ENCODE peak calls at places on chromosome 4, in nine cellular contexts. F, G, Z, A, Y, P, D, M and J are unnamed samples.

GRCh38 chr4:74111990-74112389 is 13.0 kb upstream of the CXCL2 start:
- DNase-seq in F (no peak), G (no peak), Z (no peak), A (no peak), Y (no peak), P (no peak), D (no peak), M (no peak), J (no peak)

GRCh38 chr4:101198741-101199339 is 148.5 kb downstream of the PPP3CA start:
- DNase-seq in F (no peak), G (no peak), Z (no peak), A (peak; percentile 91), Y (no peak), P (no peak), D (no peak), M (no peak), J (no peak)

GRCh38 chr4:189177130-189177529 is 763.5 kb upstream of the FRG1 start:
- DNase-seq in F (no peak), G (no peak), Z (no peak), A (no peak), Y (no peak), P (no peak), D (no peak), M (no peak), J (no peak)

GRCh38 chr4:118898684-118899138 is 10.1 kb downstream of the SYNPO2 start:
- DNase-seq in F (no peak), G (no peak), Z (no peak), A (no peak), Y (no peak), P (no peak), D (peak; percentile 71), M (no peak), J (no peak)

GRCh38 chr4:113394730-113395530 is 345.5 kb downstream of the ANK2 start:
- DNase-seq in F (peak; percentile 80), G (peak; percentile 87), Z (no peak), A (peak; percentile 46), Y (peak; percentile 49), P (peak; percentile 30), D (peak; percentile 26), M (peak; percentile 92), J (peak; percentile 57)

GRCh38 chr4:1260418-1261106 is 11.6 kb upstream of the CTBP1 start:
- DNase-seq in F (no peak), G (no peak), Z (no peak), A (no peak), Y (no peak), P (no peak), D (no peak), M (no peak), J (no peak)

GRCh38 chr4:4869731-4870483 is 10.4 kb downstream of the MSX1 start:
- DNase-seq in F (no peak), G (no peak), Z (no peak), A (no peak), Y (no peak), P (no peak), D (no peak), M (no peak), J (no peak)

GRCh38 chr4:183328832-183329231 is 6.6 kb upstream of the CLDN24 start:
- DNase-seq in F (no peak), G (no peak), Z (no peak), A (no peak), Y (no peak), P (no peak), D (no peak), M (peak; percentile 30), J (no peak)

GRCh38 chr4:140875751-140876389 is 119.7 kb upstream of the TBC1D9 start:
- DNase-seq in F (no peak), G (no peak), Z (no peak), A (no peak), Y (no peak), P (no peak), D (no peak), M (no peak), J (no peak)

GRCh38 chr4:55345980-55346850 is at the start of gene SRD5A3:
- DNase-seq in F (peak; percentile 89), G (no peak), Z (peak; percentile 68), A (peak; percentile 62), Y (peak; percentile 88), P (no peak), D (peak; percentile 75), M (peak; percentile 65), J (peak; percentile 56)

GRCh38 chr4:8015512-8015911 is 75.9 kb upstream of the AFAP1 start:
- DNase-seq in F (no peak), G (no peak), Z (peak; percentile 40), A (no peak), Y (no peak), P (no peak), D (no peak), M (peak; percentile 53), J (no peak)

GRCh38 chr4:4200624-4201023 is 26.1 kb downstream of the OTOP1 start:
- DNase-seq in F (no peak), G (no peak), Z (no peak), A (no peak), Y (no peak), P (no peak), D (no peak), M (peak; percentile 30), J (no peak)

GRCh38 chr4:137707626-137708025 is 175.3 kb upstream of the PCDH18 start:
- DNase-seq in F (no peak), G (peak; percentile 27), Z (no peak), A (no peak), Y (no peak), P (no peak), D (no peak), M (no peak), J (no peak)

GRCh38 chr4:48779095-48779997 is 733 bp downstream of the FRYL start:
- DNase-seq in F (peak; percentile 67), G (no peak), Z (no peak), A (peak; percentile 18), Y (peak; percentile 76), P (peak; percentile 36), D (peak; percentile 42), M (peak; percentile 79), J (peak; percentile 36)

GRCh38 chr4:104677122-104677521 is 182.4 kb upstream of the CXXC4 start:
- DNase-seq in F (no peak), G (no peak), Z (no peak), A (peak; percentile 8), Y (no peak), P (no peak), D (no peak), M (peak; percentile 66), J (no peak)

GRCh38 chr4:55509272-55509671 is 37.4 kb downstream of the CLOCK start:
- DNase-seq in F (no peak), G (no peak), Z (no peak), A (no peak), Y (no peak), P (no peak), D (no peak), M (peak; percentile 6), J (no peak)

GRCh38 chr4:128123036-128123435 is 61.9 kb downstream of the LARP1B start:
- DNase-seq in F (no peak), G (no peak), Z (no peak), A (no peak), Y (no peak), P (no peak), D (no peak), M (no peak), J (no peak)

GRCh38 chr4:77800483-77801259 is 18.5 kb downstream of the CNOT6L start:
- DNase-seq in F (no peak), G (no peak), Z (no peak), A (no peak), Y (no peak), P (no peak), D (no peak), M (no peak), J (no peak)

GRCh38 chr4:143202824-143203223 is 18.1 kb downstream of the USP38 start:
- DNase-seq in F (no peak), G (no peak), Z (no peak), A (no peak), Y (no peak), P (no peak), D (no peak), M (peak; percentile 45), J (no peak)

GRCh38 chr4:82776925-82777542 is 21.6 kb downstream of the SCD5 start:
- DNase-seq in F (no peak), G (no peak), Z (no peak), A (no peak), Y (no peak), P (no peak), D (no peak), M (no peak), J (no peak)

GRCh38 chr4:8468746-8469535 is 28.4 kb downstream of the TRMT44 start:
- DNase-seq in F (peak; percentile 81), G (peak; percentile 5), Z (peak; percentile 62), A (peak; percentile 6), Y (peak; percentile 50), P (peak; percentile 36), D (peak; percentile 82), M (peak; percentile 70), J (peak; percentile 38)

GRCh38 chr4:24781999-24782745 is 13.2 kb upstream of the SOD3 start:
- DNase-seq in F (no peak), G (no peak), Z (no peak), A (no peak), Y (no peak), P (no peak), D (no peak), M (no peak), J (no peak)

GRCh38 chr4:4787421-4787820 is 72.0 kb upstream of the MSX1 start:
- DNase-seq in F (no peak), G (no peak), Z (no peak), A (no peak), Y (no peak), P (peak; percentile 38), D (no peak), M (no peak), J (no peak)

GRCh38 chr4:142404191-142404611 is 441.9 kb downstream of the INPP4B start:
- DNase-seq in F (no peak), G (no peak), Z (no peak), A (no peak), Y (peak; percentile 71), P (no peak), D (peak; percentile 10), M (peak; percentile 43), J (peak; percentile 68)

GRCh38 chr4:173464486-173464885 is 65.5 kb downstream of the HAND2 start:
- DNase-seq in F (no peak), G (no peak), Z (no peak), A (no peak), Y (no peak), P (no peak), D (no peak), M (no peak), J (no peak)

GRCh38 chr4:155972098-155972497 is 18.4 kb upstream of the CTSO start:
- DNase-seq in F (no peak), G (no peak), Z (no peak), A (no peak), Y (no peak), P (no peak), D (no peak), M (peak; percentile 60), J (no peak)

GRCh38 chr4:2364654-2365053 is 53.8 kb downstream of the ZFYVE28 start:
- DNase-seq in F (no peak), G (no peak), Z (no peak), A (no peak), Y (peak; percentile 86), P (no peak), D (peak; percentile 63), M (peak; percentile 56), J (no peak)

GRCh38 chr4:105637409-105638258 is 70.9 kb downstream of the INTS12 start:
- DNase-seq in F (peak; percentile 74), G (no peak), Z (peak; percentile 81), A (peak; percentile 81), Y (no peak), P (peak; percentile 4), D (peak; percentile 13), M (peak; percentile 82), J (no peak)

GRCh38 chr4:6657242-6658203 is 17.0 kb downstream of the MRFAP1 start:
- DNase-seq in F (no peak), G (no peak), Z (no peak), A (no peak), Y (no peak), P (no peak), D (no peak), M (no peak), J (no peak)

GRCh38 chr4:105976913-105977312 is 81.6 kb downstream of the NPNT start:
- DNase-seq in F (no peak), G (no peak), Z (no peak), A (no peak), Y (no peak), P (no peak), D (no peak), M (no peak), J (no peak)

GRCh38 chr4:27198246-27198645 is 337.6 kb downstream of the STIM2 start:
- DNase-seq in F (no peak), G (no peak), Z (no peak), A (no peak), Y (no peak), P (no peak), D (no peak), M (no peak), J (no peak)